ENCODE peak calls at places on chromosomes 13 and 19, in ten cellular contexts. J is neural progenitor cell, I is PC-9, V is GM12878, R is fibroblast of lung, A is DND-41, C is K562, K is GM23338, Q is HCT116, G is mammary epithelial cell. U is an unnamed sample.

GRCh38 chr13:27953671-27954405 is 15.3 kb downstream of the CDX2 start:
- DNase-seq in V (no peak), I (no peak), R (peak), J (peak), A (peak), Q (peak), G (peak), K (peak), C (peak), U (peak)

GRCh38 chr19:43524922-43525835 is 1.8 kb downstream of the ETHE1 start:
- DNase-seq in C (no peak), I (peak), Q (peak), G (peak), J (peak), R (peak), A (no peak), V (peak), K (peak), U (peak)

GRCh38 chr13:113350065-113350937 is 13.6 kb downstream of the GRTP1 start:
- DNase-seq in I (no peak), C (no peak), Q (no peak), A (no peak), J (peak), R (no peak), V (no peak), K (no peak), G (peak), U (no peak)

GRCh38 chr19:48436586-48436985 is 9.2 kb upstream of the GRWD1 start:
- DNase-seq in K (no peak), G (no peak), I (no peak), R (no peak), Q (no peak), J (no peak), C (peak), A (no peak), V (no peak), U (no peak)

GRCh38 chr19:14554382-14554812 is 17.5 kb downstream of the NDUFB7 start:
- DNase-seq in V (no peak), K (peak), C (no peak), Q (no peak), R (no peak), G (peak), J (no peak), A (no peak), I (no peak), U (no peak)

GRCh38 chr13:114140909-114141255 is 8.5 kb upstream of the RASA3 start:
- DNase-seq in K (no peak), R (no peak), G (no peak), C (no peak), V (no peak), J (no peak), I (no peak), Q (no peak), A (no peak), U (no peak)

GRCh38 chr13:19601749-19602725 is 31.4 kb upstream of the MPHOSPH8 start:
- DNase-seq in V (no peak), R (peak), Q (no peak), I (peak), K (peak), A (no peak), C (peak), J (peak), G (peak), U (peak)

GRCh38 chr13:112893570-112894422 is 75.2 kb upstream of the MCF2L start:
- DNase-seq in G (no peak), Q (no peak), C (peak), J (peak), I (no peak), A (peak), R (peak), V (no peak), K (peak), U (no peak)

GRCh38 chr13:33218020-33218419 is 67.5 kb downstream of the STARD13 start:
- DNase-seq in K (peak), V (no peak), Q (peak), G (peak), I (peak), C (no peak), R (no peak), A (no peak), J (no peak), U (peak)

GRCh38 chr13:97471721-97472120 is 37.8 kb downstream of the RAP2A start:
- DNase-seq in R (peak), A (no peak), G (no peak), Q (no peak), J (no peak), I (no peak), K (no peak), C (no peak), V (no peak), U (no peak)

GRCh38 chr13:113941571-113942191 is 32.2 kb downstream of the C13orf46 start:
- DNase-seq in R (peak), A (no peak), G (peak), J (no peak), K (no peak), Q (no peak), C (no peak), V (no peak), I (peak), U (peak)

GRCh38 chr19:45865269-45865948 is 1.3 kb downstream of the FOXA3 start:
- DNase-seq in Q (no peak), A (no peak), R (no peak), C (no peak), I (no peak), K (no peak), G (no peak), J (no peak), V (no peak), U (no peak)

GRCh38 chr19:34969721-34970120 is 5.7 kb upstream of the ZNF792 start:
- DNase-seq in A (no peak), R (no peak), G (no peak), V (no peak), I (no peak), J (no peak), C (no peak), Q (no peak), K (no peak), U (no peak)

GRCh38 chr13:43054803-43055802 is 31.7 kb downstream of the DNAJC15 start:
- DNase-seq in R (peak), A (peak), J (peak), C (no peak), I (peak), V (no peak), G (peak), Q (no peak), K (peak), U (peak)

GRCh38 chr13:39855236-39855635 is 199.8 kb downstream of the COG6 start:
- DNase-seq in A (no peak), C (no peak), I (no peak), G (no peak), J (no peak), K (no peak), R (no peak), Q (no peak), V (no peak), U (no peak)

DNA sequence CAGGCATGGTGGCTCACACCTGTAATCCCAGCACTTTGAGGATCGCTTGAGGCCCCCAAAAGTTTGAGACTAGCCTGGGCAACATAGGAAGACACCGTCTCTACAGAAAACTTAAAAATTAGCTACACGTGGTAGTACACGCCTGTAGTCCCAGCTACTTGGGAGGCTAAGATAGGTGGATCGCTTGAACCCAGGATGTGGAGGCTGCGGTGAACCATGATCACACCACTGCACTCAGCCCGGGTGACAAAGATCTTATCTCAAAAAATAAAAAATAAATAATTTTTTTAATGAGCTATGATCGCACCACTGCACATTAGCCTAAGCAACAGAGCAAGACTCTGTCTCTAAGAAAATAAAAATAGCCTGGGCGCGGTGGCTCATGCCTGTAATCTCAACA is 6.6 kb downstream of the RCBTB2 start:
- DNase-seq in J (no peak), C (no peak), Q (no peak), K (no peak), I (no peak), G (no peak), A (no peak), V (no peak), R (no peak), U (no peak)
- H2AFZ ChIP-seq in J (no peak), C (no peak), Q (no peak), K (no peak), I (no peak), G (no peak), A (no peak), V (no peak), R (no peak), U (no peak)

DNA sequence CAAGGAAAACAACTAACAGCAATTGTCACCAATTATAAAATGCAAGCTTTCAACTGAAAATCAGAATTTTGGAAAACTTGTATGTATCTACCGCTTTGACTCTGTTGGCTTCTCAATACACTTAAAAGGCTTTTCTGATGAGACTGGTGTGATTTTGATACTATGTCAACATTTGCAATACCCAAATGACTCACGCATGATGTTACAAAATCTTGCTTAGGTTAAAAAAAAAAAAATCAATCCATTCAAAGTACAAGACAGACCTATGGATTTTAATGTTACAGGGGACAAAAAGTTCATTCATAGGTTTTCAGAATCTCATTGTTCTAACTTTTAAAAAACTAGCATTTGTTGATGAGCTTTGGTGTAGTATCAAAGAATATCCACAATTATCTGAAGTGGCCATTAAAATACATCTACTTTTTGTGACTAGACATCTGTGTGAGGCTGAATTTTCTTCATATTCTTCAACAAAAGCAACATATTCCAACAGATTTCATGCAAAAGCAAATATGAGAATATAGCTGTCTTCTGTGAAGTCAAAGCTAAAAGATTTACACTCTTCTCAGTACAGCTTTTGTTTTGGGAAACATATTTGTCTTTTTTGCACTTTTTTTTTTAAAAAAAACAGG is 10.7 kb downstream of the ELF1 start:
- DNase-seq in G (peak), J (no peak), A (no peak), I (peak), C (no peak), V (no peak), R (peak), Q (no peak), K (no peak), U (peak)
- TF ChIP-seq CTCF in G (no peak), J (no peak), A (no peak), I (no peak), C (no peak), V (no peak), R (no peak), Q (no peak), K (no peak), U (no peak)

GRCh38 chr19:2840794-2841790 is at the start of gene ZNF555:
- DNase-seq in V (peak), A (peak), C (peak), R (peak), I (peak), K (peak), G (peak), J (peak), Q (peak), U (peak)
- TF ChIP-seq EZH2 in V (no peak), A (no peak), C (no peak), R (no peak), I (no peak), K (no peak), G (no peak), J (no peak), Q (no peak), U (no peak)

DNA sequence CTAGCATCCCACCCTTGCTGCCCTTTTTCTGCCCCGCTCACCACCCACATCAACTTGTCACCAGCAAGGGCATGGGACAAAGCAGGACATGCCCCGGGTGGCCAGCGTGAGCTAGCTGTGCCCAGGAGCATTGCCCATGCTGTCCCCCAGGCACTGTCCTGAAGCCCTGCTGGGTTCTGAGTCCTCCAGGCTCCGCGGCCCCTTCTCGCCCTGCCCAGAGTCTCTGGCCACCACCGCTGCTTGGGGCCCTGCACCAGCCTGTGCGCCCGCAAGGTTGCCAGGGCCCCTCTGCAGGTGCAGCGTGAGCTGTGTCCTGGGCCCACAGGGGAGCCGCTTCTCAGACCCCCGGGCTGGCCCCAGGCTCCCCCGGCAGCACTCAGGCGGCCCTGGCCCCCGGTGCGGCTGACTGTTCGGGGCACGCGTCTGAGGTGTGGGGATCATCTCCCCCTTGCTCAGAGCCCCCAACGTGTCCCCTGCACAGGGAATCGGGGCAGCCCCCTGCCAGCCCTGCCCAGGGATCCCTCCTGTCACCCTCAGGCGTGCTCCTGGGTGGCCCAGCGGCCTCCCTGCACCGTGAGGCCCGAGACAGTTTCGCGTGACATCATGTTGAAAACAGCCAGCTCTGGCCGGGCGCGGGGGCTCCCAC is 4.1 kb downstream of the CSNK1G2 start:
- DNase-seq in J (no peak), A (no peak), V (no peak), I (no peak), R (no peak), Q (no peak), G (no peak), K (no peak), C (no peak), U (no peak)
- H2AFZ ChIP-seq in J (no peak), A (no peak), V (no peak), I (no peak), R (no peak), Q (no peak), G (no peak), K (no peak), C (no peak), U (no peak)

GRCh38 chr19:52585604-52586003 is 15.5 kb downstream of the ZNF701 start:
- DNase-seq in G (no peak), R (no peak), I (no peak), C (no peak), V (no peak), Q (no peak), J (no peak), K (no peak), A (no peak), U (no peak)

GRCh38 chr19:52592301-52592700 is 22.2 kb downstream of the ZNF701 start:
- DNase-seq in V (no peak), G (no peak), K (no peak), J (no peak), C (no peak), A (peak), Q (no peak), I (no peak), R (no peak), U (no peak)

GRCh38 chr19:52585101-52585500 is 15.0 kb downstream of the ZNF701 start:
- DNase-seq in Q (no peak), R (peak), C (no peak), A (no peak), J (no peak), G (no peak), I (no peak), V (no peak), K (peak), U (no peak)

DNA sequence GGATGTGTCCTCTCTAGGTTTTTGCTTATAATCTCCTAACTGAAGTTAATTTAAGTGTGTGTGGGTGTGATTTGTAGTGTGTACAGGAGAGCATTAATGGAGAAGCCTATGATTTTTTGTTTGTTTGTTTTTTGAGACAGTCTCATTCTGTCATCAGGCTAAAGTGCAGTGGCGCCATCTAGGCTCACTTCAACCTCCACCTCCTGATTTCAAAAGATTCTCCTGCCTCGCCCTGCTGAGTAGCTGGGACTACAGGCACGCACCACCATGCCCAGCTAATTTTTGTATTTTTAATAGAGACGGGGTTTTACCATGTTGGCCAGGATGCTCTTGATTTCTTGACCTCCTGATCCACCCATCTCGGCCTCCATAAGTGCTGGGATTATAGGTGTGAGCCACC is 20.6 kb downstream of the ZNF701 start:
- DNase-seq in G (no peak), I (no peak), C (no peak), Q (no peak), V (no peak), K (peak), A (peak), J (peak), R (no peak), U (no peak)
- TF ChIP-seq CTCF in G (no peak), I (no peak), C (no peak), Q (peak), V (no peak), K (peak), A (peak), J (peak), R (no peak), U (no peak)

DNA sequence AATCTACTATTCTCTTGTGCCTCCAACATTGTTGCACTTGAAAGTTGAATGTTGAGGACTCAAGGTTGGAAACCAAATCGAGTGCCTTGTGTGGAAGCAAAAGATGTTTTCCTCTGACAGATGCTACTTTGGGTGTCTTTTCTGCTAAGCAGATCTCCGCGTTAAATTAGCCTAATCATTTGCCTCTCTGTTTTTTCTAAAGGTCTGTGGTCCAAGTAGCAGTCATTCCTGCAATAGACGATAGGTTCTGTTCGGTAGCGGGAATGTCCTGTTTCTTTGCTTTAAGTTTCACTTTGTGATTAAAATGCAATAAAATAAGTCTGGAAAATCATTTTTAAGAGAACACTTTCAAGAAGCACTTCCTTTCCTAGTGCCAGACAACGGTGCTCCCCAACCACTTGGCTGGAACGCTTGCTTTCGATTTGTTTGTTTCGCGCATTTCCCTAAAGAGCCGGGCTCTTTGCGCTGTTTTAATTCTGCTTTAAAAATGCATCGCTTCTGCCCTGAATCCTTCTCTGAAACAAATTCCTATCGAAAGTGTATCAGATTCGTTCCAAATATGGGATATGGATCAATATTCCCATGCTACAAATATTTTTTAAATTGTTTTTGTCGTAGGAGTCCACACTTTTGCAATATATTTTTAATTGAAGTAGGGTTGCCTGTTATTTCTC is 14.1 kb downstream of the ZIC2 start:
- DNase-seq in Q (no peak), C (no peak), A (no peak), J (peak), G (peak), V (no peak), R (peak), I (no peak), K (peak), U (no peak)
- TF ChIP-seq EZH2 in Q (no peak), C (no peak), A (no peak), J (peak), G (peak), V (no peak), R (peak), I (no peak), K (peak), U (no peak)

GRCh38 chr19:10271543-10272086 is 695 bp downstream of the ICAM1 start:
- DNase-seq in I (no peak), R (no peak), C (peak), V (no peak), G (no peak), J (no peak), A (no peak), Q (no peak), K (no peak), U (no peak)

GRCh38 chr19:10270616-10271394 is at the start of gene ICAM1:
- DNase-seq in C (peak), V (no peak), G (peak), K (peak), J (peak), A (peak), Q (no peak), R (peak), I (peak), U (peak)

GRCh38 chr19:10268077-10268476 is 2.8 kb upstream of the ICAM1 start:
- DNase-seq in C (no peak), K (no peak), R (no peak), V (no peak), A (no peak), Q (no peak), I (no peak), G (no peak), J (no peak), U (no peak)

GRCh38 chr19:10270180-10270615 is 722 bp upstream of the ICAM1 start:
- DNase-seq in R (no peak), J (peak), G (no peak), A (no peak), Q (no peak), V (no peak), I (no peak), C (peak), K (peak), U (no peak)

GRCh38 chr19:10269333-10270179 is 1.4 kb upstream of the ICAM1 start:
- DNase-seq in R (peak), C (peak), J (peak), A (peak), Q (peak), V (no peak), K (peak), G (peak), I (peak), U (no peak)
- H2AFZ ChIP-seq in R (no peak), C (peak), J (peak), A (peak), Q (peak), V (peak), K (peak), G (peak), I (peak), U (peak)

GRCh38 chr19:5138606-5139594 is 170.0 kb downstream of the KDM4B start:
- DNase-seq in K (no peak), C (peak), V (peak), J (no peak), Q (no peak), A (peak), I (no peak), R (peak), G (peak), U (peak)
- TF ChIP-seq CTCF in K (no peak), C (no peak), V (peak), J (no peak), Q (no peak), A (no peak), I (no peak), R (no peak), G (no peak), U (no peak)

GRCh38 chr13:41458187-41458938 is 1.0 kb downstream of the RGCC start:
- DNase-seq in J (peak), V (no peak), R (peak), C (peak), K (peak), A (no peak), I (no peak), G (peak), Q (no peak), U (peak)
- TF ChIP-seq EZH2 in J (peak), V (no peak), R (no peak), C (no peak), K (peak), A (no peak), I (no peak), G (no peak), Q (no peak), U (peak)